ENCODE peak calls at places on chromosomes 7 and 10, in six cellular contexts. G is T-cell; R is neural progenitor cell; K is GM12865; J is neuronal stem cell; X is naive thymus-derived CD8-positive, alpha-beta T cell. T is an unnamed sample.

GRCh38 chr7:140653319-140654108 is 12.9 kb upstream of the DENND2A start:
- DNase-seq in J (peak), R (peak), K (peak), X (peak), G (peak), T (peak)

GRCh38 chr7:127557803-127558202 is 27.6 kb downstream of the GCC1 start:
- DNase-seq in G (no peak), R (no peak), X (no peak), K (no peak), J (no peak), T (no peak)

GRCh38 chr7:130649004-130649790 is 19.4 kb downstream of the COPG2 start:
- DNase-seq in K (peak), X (no peak), R (no peak), G (no peak), J (no peak), T (no peak)

GRCh38 chr7:134351424-134351823 is 34.7 kb upstream of the SLC35B4 start:
- DNase-seq in X (no peak), G (no peak), K (no peak), J (no peak), R (no peak), T (no peak)

GRCh38 chr7:9598411-9598810 is 1165.0 kb downstream of the NXPH1 start:
- DNase-seq in J (no peak), K (no peak), G (no peak), R (no peak), X (no peak), T (no peak)

GRCh38 chr7:101676956-101677355 is 47.9 kb upstream of the MYL10 start:
- DNase-seq in K (no peak), J (no peak), G (no peak), R (no peak), X (no peak), T (no peak)

GRCh38 chr7:5755704-5756131 is 25.7 kb downstream of the RNF216 start:
- DNase-seq in K (no peak), J (no peak), R (no peak), X (no peak), G (no peak), T (no peak)

GRCh38 chr10:74672430-74672829 is 154.0 kb upstream of the KAT6B start:
- DNase-seq in K (no peak), R (no peak), J (no peak), G (no peak), X (no peak), T (no peak)

GRCh38 chr7:2431260-2431867 is 28.0 kb downstream of the CHST12 start:
- DNase-seq in R (peak), J (no peak), G (peak), K (no peak), X (peak), T (no peak)

GRCh38 chr10:75108684-75109458 is 2.6 kb upstream of the SAMD8 start:
- DNase-seq in J (peak), G (no peak), R (peak), K (peak), X (no peak), T (no peak)

GRCh38 chr10:17585001-17585400 is 32.2 kb downstream of the HACD1 start:
- DNase-seq in K (peak), G (no peak), R (no peak), J (no peak), X (no peak), T (no peak)

GRCh38 chr7:30921540-30921930 is 9.9 kb downstream of the AQP1 start:
- DNase-seq in X (no peak), G (no peak), J (no peak), R (no peak), K (no peak), T (no peak)

GRCh38 chr7:953547-954327 is 743 bp downstream of the ADAP1 start:
- DNase-seq in X (no peak), K (peak), G (peak), R (peak), J (no peak), T (peak)

GRCh38 chr7:47991741-47992311 is 12.4 kb upstream of the HUS1 start:
- DNase-seq in J (peak), K (peak), R (peak), G (peak), X (peak), T (peak)

GRCh38 chr10:75407716-75408511 is 6.3 kb upstream of the ZNF503 start:
- DNase-seq in R (peak), K (no peak), X (no peak), G (no peak), J (peak), T (no peak)

GRCh38 chr10:74109452-74109851 is 41.2 kb downstream of the AP3M1 start:
- DNase-seq in G (no peak), J (no peak), K (no peak), X (no peak), R (no peak), T (no peak)

GRCh38 chr7:142808802-142809583 is 38.2 kb downstream of the PRSS2 start:
- DNase-seq in X (peak), G (peak), J (no peak), K (peak), R (no peak), T (no peak)

GRCh38 chr7:98399462-98399861 is 1.4 kb downstream of the BAIAP2L1 start:
- DNase-seq in X (no peak), G (no peak), K (peak), J (no peak), R (peak), T (no peak)

GRCh38 chr10:96401036-96401435 is 42.2 kb upstream of the OPALIN start:
- DNase-seq in G (no peak), K (no peak), X (no peak), J (no peak), R (peak), T (peak)

GRCh38 chr10:89279449-89279869 is 22.4 kb upstream of the IFIT2 start:
- DNase-seq in X (no peak), G (no peak), K (no peak), J (no peak), R (no peak), T (no peak)

GRCh38 chr7:132489776-132490237 is 86.5 kb downstream of the PLXNA4 start:
- DNase-seq in R (no peak), J (no peak), K (no peak), X (no peak), G (no peak), T (no peak)

GRCh38 chr10:82497451-82497850 is 622.5 kb downstream of the NRG3 start:
- DNase-seq in K (no peak), R (no peak), X (no peak), G (no peak), J (no peak), T (no peak)

GRCh38 chr7:131948434-131949053 is 392.1 kb upstream of the PODXL start:
- DNase-seq in J (no peak), X (no peak), G (no peak), K (no peak), R (peak), T (no peak)

GRCh38 chr7:93298671-93299070 is 66.5 kb downstream of the VPS50 start:
- DNase-seq in J (no peak), K (no peak), G (no peak), X (no peak), R (no peak), T (no peak)

GRCh38 chr7:4015371-4015770 is 666.7 kb upstream of the FOXK1 start:
- DNase-seq in R (no peak), J (no peak), K (no peak), X (no peak), G (no peak), T (no peak)

GRCh38 chr7:64183126-64183742 is 23.8 kb upstream of the ZNF735 start:
- DNase-seq in X (peak), G (peak), R (no peak), J (no peak), K (no peak), T (no peak)

GRCh38 chr10:96714031-96714590 is 6.2 kb downstream of the PIK3AP1 start:
- DNase-seq in G (no peak), K (no peak), R (no peak), X (no peak), J (no peak), T (no peak)

GRCh38 chr10:86244296-86244695 is 122.3 kb downstream of the GRID1 start:
- DNase-seq in K (no peak), G (no peak), J (no peak), R (no peak), X (no peak), T (peak)

GRCh38 chr7:23938937-23939552 is 229.0 kb downstream of the STK31 start:
- DNase-seq in G (no peak), R (peak), J (peak), X (no peak), K (peak), T (no peak)

GRCh38 chr7:54354436-54354835 is 187.7 kb upstream of the VSTM2A start:
- DNase-seq in K (no peak), G (no peak), R (no peak), X (no peak), J (no peak), T (no peak)

GRCh38 chr10:5528989-5529701 is 4.4 kb downstream of the CALML3 start:
- DNase-seq in J (no peak), K (no peak), R (no peak), X (no peak), G (no peak), T (no peak)

GRCh38 chr7:135666156-135666555 is 3.8 kb downstream of the STMP1 start:
- DNase-seq in R (no peak), K (no peak), J (no peak), G (no peak), X (no peak), T (no peak)

GRCh38 chr7:22176791-22177412 is 180.1 kb downstream of the RAPGEF5 start:
- DNase-seq in G (no peak), K (no peak), R (no peak), J (no peak), X (no peak), T (no peak)